ENCODE peak calls at places on chromosomes 7 and 10, in nine cellular contexts. S is cerebellar nuclear complex, B is SW 1271, P is GM23248, O is right cardiac atrium, L is GM12865, F is pulmonary artery endothelial cell, V is NCI-H2171, Q is globus pallidus. C is an unnamed sample.

GRCh38 chr10:2886662-2887061 is 180.7 kb upstream of the PFKP start:
- DNase-seq in B (no peak), O (no peak), V (no peak), P (no peak), Q (no peak), L (no peak), S (no peak), F (no peak), C (no peak)

GRCh38 chr7:75617634-75618234 is 121.0 kb downstream of the HIP1 start:
- DNase-seq in S (no peak), Q (peak; percentile 53), L (peak; percentile 70), P (no peak), O (peak; percentile 75), B (no peak), V (no peak), F (no peak), C (peak; percentile 50)

GRCh38 chr7:77331938-77332695 is 84.0 kb downstream of the GSAP start:
- DNase-seq in V (peak; percentile 54), Q (peak; percentile 89), L (peak; percentile 94), S (peak; percentile 22), P (peak; percentile 90), F (peak; percentile 71), O (peak; percentile 69), B (peak; percentile 65), C (peak; percentile 88)

GRCh38 chr10:113381906-113382562 is 170.8 kb upstream of the HABP2 start:
- DNase-seq in V (no peak), B (no peak), F (peak; percentile 75), O (no peak), L (peak; percentile 37), S (no peak), P (peak; percentile 84), Q (no peak), C (peak; percentile 45)

GRCh38 chr7:7231005-7231404 is 48.7 kb downstream of the C1GALT1 start:
- DNase-seq in O (no peak), B (no peak), P (no peak), Q (no peak), V (no peak), F (no peak), S (no peak), L (no peak), C (peak; percentile 5)

GRCh38 chr7:79553811-79554555 is 100.5 kb upstream of the MAGI2 start:
- DNase-seq in O (no peak), F (no peak), S (no peak), L (no peak), P (peak; percentile 65), B (no peak), V (no peak), Q (no peak), C (peak; percentile 69)

GRCh38 chr7:116153050-116153449 is 57.3 kb upstream of the TES start:
- DNase-seq in S (no peak), O (no peak), F (no peak), P (no peak), B (no peak), L (peak; percentile 12), Q (no peak), V (no peak), C (no peak)

GRCh38 chr10:11720260-11720741 is 21.9 kb upstream of the ECHDC3 start:
- DNase-seq in L (no peak), Q (peak; percentile 42), O (no peak), V (no peak), S (no peak), P (no peak), F (no peak), B (no peak), C (no peak)

GRCh38 chr7:76428149-76428823 is 3.5 kb downstream of the ZP3 start:
- DNase-seq in B (no peak), O (no peak), L (no peak), P (no peak), Q (no peak), S (no peak), V (no peak), F (no peak), C (no peak)

GRCh38 chr10:125262414-125262813 is 102.1 kb upstream of the CTBP2 start:
- DNase-seq in L (no peak), Q (no peak), F (no peak), S (no peak), V (no peak), O (no peak), P (no peak), B (no peak), C (no peak)

GRCh38 chr7:47901542-47901941 is 46.7 kb downstream of the PKD1L1 start:
- DNase-seq in P (peak; percentile 65), B (no peak), O (no peak), S (no peak), F (no peak), V (no peak), Q (no peak), L (no peak), C (peak; percentile 91)

GRCh38 chr7:132462478-132462877 is 113.8 kb downstream of the PLXNA4 start:
- DNase-seq in P (no peak), B (no peak), O (no peak), V (no peak), L (no peak), Q (no peak), S (no peak), F (no peak), C (no peak)

GRCh38 chr7:46486264-46487206 is 565.5 kb upstream of the IGFBP3 start:
- DNase-seq in Q (no peak), L (peak; percentile 14), S (no peak), F (no peak), B (no peak), P (peak; percentile 96), V (no peak), O (peak; percentile 63), C (peak; percentile 90)

GRCh38 chr7:20435305-20435704 is 104.6 kb downstream of the ITGB8 start:
- DNase-seq in L (no peak), P (peak; percentile 86), O (peak; percentile 56), B (no peak), Q (no peak), F (no peak), V (no peak), S (no peak), C (no peak)

GRCh38 chr7:14085901-14086300 is 96.4 kb upstream of the ETV1 start:
- DNase-seq in V (no peak), B (no peak), S (no peak), P (peak; percentile 14), F (no peak), O (no peak), Q (no peak), L (no peak), C (peak; percentile 8)

GRCh38 chr10:32232378-32232777 is 114.6 kb downstream of the EPC1 start:
- DNase-seq in P (no peak), S (no peak), O (no peak), F (no peak), B (no peak), L (no peak), V (no peak), Q (no peak), C (no peak)

GRCh38 chr10:29712108-29712507 is 77.3 kb upstream of the SVIL start:
- DNase-seq in P (no peak), B (no peak), L (no peak), O (no peak), S (no peak), F (no peak), V (peak; percentile 72), Q (no peak), C (no peak)

GRCh38 chr7:128732521-128733277 is 6.5 kb upstream of the CALU start:
- DNase-seq in S (no peak), B (no peak), V (no peak), F (no peak), O (no peak), Q (no peak), L (no peak), P (no peak), C (no peak)

GRCh38 chr7:78090616-78091015 is 292.0 kb downstream of the PHTF2 start:
- DNase-seq in P (peak; percentile 26), O (no peak), L (no peak), Q (peak; percentile 60), F (no peak), S (no peak), V (peak; percentile 15), B (no peak), C (peak; percentile 15)

GRCh38 chr10:93435621-93436385 is 46.3 kb downstream of the MYOF start:
- DNase-seq in B (no peak), L (peak; percentile 33), O (no peak), F (no peak), P (peak; percentile 55), V (no peak), Q (no peak), S (no peak), C (peak; percentile 92)

GRCh38 chr10:121791761-121792160 is 136.1 kb downstream of the ATE1 start:
- DNase-seq in V (no peak), S (no peak), Q (no peak), B (no peak), L (no peak), P (no peak), F (peak; percentile 66), O (no peak), C (no peak)

GRCh38 chr7:127066974-127067373 is 185.8 kb downstream of the GRM8 start:
- DNase-seq in B (no peak), F (no peak), V (no peak), S (no peak), Q (no peak), O (no peak), P (no peak), L (peak; percentile 14), C (no peak)